ENCODE peak calls at places on chromosomes 16 and 17, in eight cellular contexts. U is stomach, I is spleen, Y is heart left ventricle, M is A549, X is adrenal gland, W is right lobe of liver, N is uterus. K is an unnamed sample. For H3K4me1, the result is how much of the 10 kb centered on the place peaks cover.

GRCh38 chr16:50315346-50315997 is 49.1 kb downstream of the ADCY7 start:
- DNase-seq in U (no peak), I (peak), Y (peak), M (no peak), X (no peak), W (no peak), N (no peak), K (no peak)

GRCh38 chr16:20899503-20900298 is 457 bp downstream of the DCUN1D3 start:
- DNase-seq in U (no peak), I (peak), Y (no peak), M (peak), X (peak), W (peak), N (no peak), K (peak)

GRCh38 chr17:55426851-55427586 is 5.4 kb upstream of the MMD start:
- DNase-seq in U (no peak), I (no peak), Y (no peak), M (no peak), X (no peak), W (no peak), N (no peak), K (no peak)

GRCh38 chr17:10837987-10838386 is at the start of gene PIRT:
- DNase-seq in U (no peak), I (no peak), Y (no peak), M (no peak), X (no peak), W (no peak), N (no peak), K (no peak)

GRCh38 chr16:1944612-1945199 is 1.7 kb upstream of the MSRB1 start:
- DNase-seq in U (no peak), I (peak), Y (no peak), M (no peak), X (peak), W (no peak), N (no peak), K (no peak)

GRCh38 chr17:45873728-45874127 is 20.6 kb upstream of the MAPT start:
- DNase-seq in U (no peak), I (no peak), Y (no peak), M (no peak), X (no peak), W (no peak), N (no peak), K (no peak)

GRCh38 chr17:237406-237955 is 56.0 kb upstream of the DOC2B start:
- DNase-seq in U (no peak), I (peak), Y (peak), M (no peak), X (peak), W (peak), N (no peak), K (peak)

GRCh38 chr16:15765880-15766279 is 90.9 kb downstream of the MYH11 start:
- DNase-seq in U (no peak), I (no peak), Y (no peak), M (peak), X (peak), W (no peak), N (no peak), K (peak)

GRCh38 chr16:50567651-50568050 is 19.5 kb downstream of the NKD1 start:
- DNase-seq in U (no peak), I (peak), Y (no peak), M (no peak), X (no peak), W (no peak), N (no peak), K (no peak)

GRCh38 chr16:585351-585750 is 4.5 kb upstream of the RAB40C start:
- DNase-seq in U (peak), I (peak), Y (no peak), M (peak), X (peak), W (peak), N (no peak), K (peak)

GRCh38 chr16:50478021-50478772 is 70.0 kb upstream of the NKD1 start:
- DNase-seq in U (no peak), I (no peak), Y (no peak), M (no peak), X (no peak), W (no peak), N (no peak), K (no peak)

GRCh38 chr16:47636501-47637090 is 175.5 kb downstream of the PHKB start:
- DNase-seq in U (no peak), I (no peak), Y (no peak), M (no peak), X (no peak), W (no peak), N (no peak), K (no peak)

GRCh38 chr16:30458561-30459394 is 13.1 kb upstream of the SEPHS2 start:
- DNase-seq in U (peak), I (peak), Y (peak), M (no peak), X (no peak), W (peak), N (no peak), K (peak)

GRCh38 chr17:50927287-50927686 is 61.1 kb upstream of the TOB1 start:
- DNase-seq in U (no peak), I (no peak), Y (no peak), M (no peak), X (no peak), W (no peak), N (no peak), K (no peak)

GRCh38 chr16:89482087-89482823 is 8.1 kb downstream of the ANKRD11 start:
- DNase-seq in U (no peak), I (no peak), Y (no peak), M (no peak), X (no peak), W (no peak), N (no peak), K (no peak)

GRCh38 chr17:57448288-57449283 is 192.3 kb downstream of the MSI2 start:
- DNase-seq in U (no peak), I (no peak), Y (no peak), M (no peak), X (no peak), W (no peak), N (no peak), K (no peak)

GRCh38 chr17:17940451-17940911 is 31.7 kb downstream of the TOM1L2 start:
- DNase-seq in U (no peak), I (no peak), Y (no peak), M (no peak), X (no peak), W (no peak), N (no peak), K (no peak)

GRCh38 chr16:68379472-68380347 is 68.6 kb downstream of the SMPD3 start:
- DNase-seq in U (no peak), I (no peak), Y (peak), M (no peak), X (no peak), W (no peak), N (no peak), K (no peak)

GRCh38 chr17:77735051-77735340 is 223.5 kb upstream of the TNRC6C start:
- DNase-seq in U (no peak), I (no peak), Y (no peak), M (no peak), X (no peak), W (no peak), N (peak), K (no peak)

GRCh38 chr16:27405546-27406451 is 3.8 kb downstream of the IL21R start:
- DNase-seq in U (no peak), I (no peak), Y (no peak), M (no peak), X (no peak), W (no peak), N (no peak), K (no peak)

GRCh38 chr16:68664297-68664696 is 19.2 kb downstream of the CDH3 start:
- DNase-seq in U (no peak), I (no peak), Y (no peak), M (no peak), X (no peak), W (no peak), N (no peak), K (no peak)

GRCh38 chr17:71975998-71976649 is 144.7 kb upstream of the SOX9 start:
- DNase-seq in U (peak), I (no peak), Y (peak), M (peak), X (peak), W (peak), N (peak), K (peak)

GRCh38 chr17:48841395-48841831 is 10.6 kb downstream of the CALCOCO2 start:
- DNase-seq in U (no peak), I (no peak), Y (no peak), M (no peak), X (peak), W (no peak), N (peak), K (peak)

GRCh38 chr16:8867483-8868271 is 1.1 kb downstream of the CARHSP1 start:
- DNase-seq in U (peak), I (peak), Y (no peak), M (no peak), X (peak), W (peak), N (peak), K (peak)

GRCh38 chr17:32877164-32877764 is 340 bp upstream of the MYO1D start:
- DNase-seq in U (peak), I (peak), Y (peak), M (peak), X (peak), W (peak), N (peak), K (peak)

GRCh38 chr16:22397459-22397858 is 23.0 kb upstream of the CDR2 start:
- DNase-seq in U (no peak), I (no peak), Y (no peak), M (no peak), X (no peak), W (no peak), N (no peak), K (no peak)

GRCh38 chr16:4358831-4359561 is 7.9 kb upstream of the PAM16 start:
- DNase-seq in U (peak), I (peak), Y (peak), M (peak), X (peak), W (peak), N (peak), K (peak)

GRCh38 chr17:73090396-73091202 is 1.9 kb downstream of the SLC39A11 start:
- DNase-seq in U (no peak), I (no peak), Y (no peak), M (no peak), X (no peak), W (no peak), N (no peak), K (no peak)

GRCh38 chr16:2467301-2468141 is 3.6 kb upstream of the NTN3 start:
- DNase-seq in U (peak), I (no peak), Y (peak), M (peak), X (peak), W (peak), N (peak), K (peak)

GRCh38 chr16:11636172-11636721 is 32.0 kb upstream of the SNN start:
- DNase-seq in U (peak), I (no peak), Y (no peak), M (no peak), X (no peak), W (no peak), N (no peak), K (peak)

GRCh38 chr16:11639008-11639562 is 29.2 kb upstream of the SNN start:
- DNase-seq in U (no peak), I (no peak), Y (no peak), M (no peak), X (no peak), W (no peak), N (no peak), K (no peak)

GRCh38 chr16:11637320-11637719 is 30.9 kb upstream of the SNN start:
- DNase-seq in U (no peak), I (no peak), Y (no peak), M (no peak), X (no peak), W (no peak), N (no peak), K (no peak)

GRCh38 chr16:11635679-11636171 is 32.5 kb upstream of the SNN start:
- DNase-seq in U (no peak), I (no peak), Y (no peak), M (no peak), X (no peak), W (no peak), N (no peak), K (no peak)

GRCh38 chr16:11639925-11640899 is 28.0 kb upstream of the SNN start:
- DNase-seq in U (peak), I (peak), Y (peak), M (peak), X (peak), W (peak), N (peak), K (peak)
- TF ChIP-seq POLR2A in U (no peak), I (no peak), Y (peak), M (peak), X (peak), W (peak), N (peak), K (peak)

GRCh38 chr17:75455896-75456416 is 479 bp upstream of the TMEM94 start:
- DNase-seq in U (peak), I (no peak), Y (no peak), M (no peak), X (no peak), W (no peak), N (no peak), K (no peak)

GRCh38 chr17:75456417-75457046 is at the start of gene TMEM94:
- DNase-seq in U (peak), I (peak), Y (peak), M (peak), X (peak), W (peak), N (peak), K (peak)

GRCh38 chr17:75459246-75459589 is 2.8 kb downstream of the TMEM94 start:
- DNase-seq in U (no peak), I (no peak), Y (no peak), M (no peak), X (no peak), W (no peak), N (no peak), K (no peak)

GRCh38 chr17:75459590-75460267 is 3.3 kb downstream of the TMEM94 start:
- DNase-seq in U (peak), I (no peak), Y (peak), M (no peak), X (no peak), W (no peak), N (no peak), K (no peak)

DNA sequence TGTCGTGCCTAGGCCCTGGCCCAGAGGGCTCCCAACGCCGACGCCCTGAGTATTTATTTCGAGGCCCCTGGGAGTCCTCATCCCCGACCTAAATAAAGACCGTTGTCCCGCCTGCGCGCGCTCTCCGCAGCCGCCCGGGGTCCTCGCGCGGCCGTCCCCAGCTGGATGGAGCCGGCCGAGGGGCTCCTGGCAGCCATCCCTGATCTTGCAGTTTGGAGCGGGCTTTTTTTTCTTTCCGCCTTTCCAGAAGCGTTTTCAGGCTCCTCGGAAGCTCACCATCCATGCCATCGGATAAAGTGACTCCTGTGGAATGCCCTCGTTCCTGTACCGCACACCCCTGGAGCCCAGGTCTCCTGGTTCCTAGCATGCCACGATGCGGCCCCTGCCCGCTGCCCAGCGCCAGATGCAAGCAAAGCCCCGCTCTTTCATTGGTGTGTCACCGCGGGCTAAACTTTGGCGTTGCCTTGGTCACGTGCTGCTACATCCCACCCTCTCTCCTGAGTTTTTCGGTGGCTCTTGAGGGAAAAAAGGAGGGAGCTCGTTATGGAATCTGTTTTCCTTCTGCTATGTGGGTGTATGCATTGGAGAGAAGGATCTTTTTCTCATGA is 716 bp downstream of the TMEM94 start:
- DNase-seq in U (peak), I (peak), Y (no peak), M (peak), X (peak), W (peak), N (peak), K (peak)
- H3K4me1 ChIP-seq in U (under half), I (half or more), Y (under half), M (under half), X (under half), W (under half), N (under half), K (under half)

GRCh38 chr16:54517181-54517580 is 230.6 kb upstream of the IRX3 start:
- DNase-seq in U (no peak), I (no peak), Y (no peak), M (no peak), X (no peak), W (no peak), N (no peak), K (no peak)
- H3K4me3 ChIP-seq in U (no peak), I (no peak), Y (no peak), M (no peak), X (no peak), W (no peak), N (no peak), K (no peak)

GRCh38 chr16:84820771-84821170 is 986 bp downstream of the CRISPLD2 start:
- DNase-seq in U (no peak), I (no peak), Y (no peak), M (no peak), X (no peak), W (no peak), N (no peak), K (no peak)

GRCh38 chr16:84823484-84823883 is 3.7 kb downstream of the CRISPLD2 start:
- DNase-seq in U (no peak), I (no peak), Y (no peak), M (no peak), X (no peak), W (no peak), N (no peak), K (no peak)

GRCh38 chr16:84821179-84821578 is 1.4 kb downstream of the CRISPLD2 start:
- DNase-seq in U (no peak), I (no peak), Y (no peak), M (no peak), X (no peak), W (no peak), N (no peak), K (no peak)

GRCh38 chr16:84822990-84823389 is 3.2 kb downstream of the CRISPLD2 start:
- DNase-seq in U (no peak), I (no peak), Y (no peak), M (no peak), X (no peak), W (no peak), N (no peak), K (no peak)

GRCh38 chr16:84821728-84822676 is 2.2 kb downstream of the CRISPLD2 start:
- DNase-seq in U (no peak), I (no peak), Y (no peak), M (no peak), X (no peak), W (no peak), N (peak), K (no peak)
- TF ChIP-seq POLR2A in U (no peak), I (no peak), Y (no peak), M (no peak), X (peak), W (no peak), N (peak), K (peak)

DNA sequence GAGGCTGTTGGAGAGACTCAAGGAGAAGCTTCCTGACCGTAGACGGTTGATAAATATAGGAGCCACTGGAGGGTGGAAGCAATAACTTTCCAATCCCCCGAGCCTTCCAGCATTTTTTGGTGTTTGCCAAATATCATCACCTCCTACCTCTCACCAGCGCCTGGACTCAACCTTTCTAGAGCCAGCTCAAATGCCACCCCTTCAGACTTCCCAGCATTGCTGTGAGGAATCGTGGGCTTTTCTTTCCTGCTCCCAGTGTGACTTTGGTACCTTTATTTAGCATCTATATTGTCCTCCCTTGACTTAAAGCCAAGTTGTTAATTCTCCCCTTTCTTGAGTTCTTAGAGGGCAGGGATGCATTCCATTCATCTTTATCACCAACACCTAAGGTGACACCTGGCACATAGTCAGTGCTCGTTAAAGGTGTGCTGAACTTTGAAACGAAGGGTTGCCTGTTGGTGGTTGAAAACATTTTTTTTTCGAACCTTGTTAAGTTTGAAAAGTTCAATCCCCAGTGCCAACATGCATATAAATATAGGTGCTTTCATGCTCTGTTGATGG is 35.3 kb upstream of the CCR7 start:
- DNase-seq in U (no peak), I (no peak), Y (no peak), M (no peak), X (no peak), W (no peak), N (no peak), K (no peak)
- H3K4me1 ChIP-seq in U (under half), I (half or more), Y (under half), M (under half), X (under half), W (under half), N (under half), K (under half)